ENCODE peak calls at places on chromosome 16, in ten cellular contexts. D, R, O, Q, E, Z, M, B, S and J are unnamed samples.

GRCh38 chr16:19718624-19718965 is 524 bp downstream of the IQCK start:
- DNase-seq in D (no peak), R (no peak), O (peak), Q (no peak), E (no peak), Z (no peak), M (peak), B (no peak), S (no peak), J (peak)

GRCh38 chr16:79605999-79606398 is 5.5 kb upstream of the MAF start:
- DNase-seq in D (no peak), R (peak), O (no peak), Q (no peak), E (no peak), Z (no peak), M (peak), B (no peak), S (no peak), J (peak)

GRCh38 chr16:2842340-2843000 is 12.4 kb downstream of the ZG16B start:
- DNase-seq in D (peak), R (no peak), O (peak), Q (no peak), E (peak), Z (peak), M (no peak), B (peak), S (no peak), J (peak)

GRCh38 chr16:7397901-7398300 is 65.3 kb downstream of the RBFOX1 start:
- DNase-seq in D (no peak), R (peak), O (no peak), Q (no peak), E (no peak), Z (no peak), M (no peak), B (no peak), S (no peak), J (peak)

GRCh38 chr16:77898671-77899211 is 110.4 kb downstream of the VAT1L start:
- DNase-seq in D (no peak), R (peak), O (no peak), Q (peak), E (no peak), Z (no peak), M (peak), B (no peak), S (peak), J (no peak)

GRCh38 chr16:66490774-66491715 is 58.9 kb downstream of the TK2 start:
- DNase-seq in D (no peak), R (no peak), O (no peak), Q (no peak), E (no peak), Z (no peak), M (no peak), B (no peak), S (no peak), J (no peak)

GRCh38 chr16:52547001-52547833 is at the start of gene TOX3:
- DNase-seq in D (no peak), R (no peak), O (no peak), Q (no peak), E (no peak), Z (no peak), M (no peak), B (no peak), S (peak), J (peak)

GRCh38 chr16:86338403-86339115 is 171.8 kb upstream of the FOXF1 start:
- DNase-seq in D (no peak), R (no peak), O (no peak), Q (no peak), E (no peak), Z (no peak), M (no peak), B (no peak), S (no peak), J (no peak)

GRCh38 chr16:85573696-85574641 is 39.2 kb upstream of the GSE1 start:
- DNase-seq in D (no peak), R (peak), O (no peak), Q (no peak), E (no peak), Z (peak), M (peak), B (peak), S (no peak), J (no peak)

GRCh38 chr16:75620326-75621169 is 2.5 kb downstream of the ADAT1 start:
- DNase-seq in D (peak), R (no peak), O (no peak), Q (no peak), E (no peak), Z (no peak), M (no peak), B (no peak), S (no peak), J (no peak)